ENCODE peak calls at places on chromosomes 11 and 22, in six cellular contexts. One of them, this sample, is unnamed.

GRCh38 chr11:91136631-91137030 is 913.8 kb upstream of the CHORDC1 start:
- DNase-seq in HT1080: peak; percentile 66
- DNase-seq in heart left ventricle: no peak
- DNase-seq in ovary: no peak
- DNase-seq in psoas muscle: no peak
- DNase-seq in upper lobe of left lung: no peak
- DNase-seq in this sample: no peak

GRCh38 chr11:17649696-17650600 is 69.4 kb upstream of the MYOD1 start:
- DNase-seq in HT1080: peak; percentile 72
- DNase-seq in heart left ventricle: no peak
- DNase-seq in ovary: no peak
- DNase-seq in psoas muscle: no peak
- DNase-seq in upper lobe of left lung: no peak
- DNase-seq in this sample: no peak

GRCh38 chr11:118311518-118311917 is 7.0 kb downstream of the CD3E start:
- DNase-seq in HT1080: no peak
- DNase-seq in heart left ventricle: no peak
- DNase-seq in ovary: no peak
- DNase-seq in psoas muscle: no peak
- DNase-seq in upper lobe of left lung: no peak
- DNase-seq in this sample: no peak

GRCh38 chr22:39277135-39277607 is 32.4 kb upstream of the PDGFB start:
- DNase-seq in HT1080: peak; percentile 17
- DNase-seq in heart left ventricle: no peak
- DNase-seq in ovary: no peak
- DNase-seq in psoas muscle: no peak
- DNase-seq in upper lobe of left lung: peak; percentile 52
- DNase-seq in this sample: no peak

GRCh38 chr11:63821411-63821810 is 8.2 kb downstream of the SPINDOC start:
- DNase-seq in HT1080: no peak
- DNase-seq in heart left ventricle: no peak
- DNase-seq in ovary: no peak
- DNase-seq in psoas muscle: no peak
- DNase-seq in upper lobe of left lung: no peak
- DNase-seq in this sample: no peak

GRCh38 chr11:48109046-48109666 is 107.5 kb upstream of the OR4B1 start:
- DNase-seq in HT1080: peak; percentile 69
- DNase-seq in heart left ventricle: no peak
- DNase-seq in ovary: no peak
- DNase-seq in psoas muscle: no peak
- DNase-seq in upper lobe of left lung: no peak
- DNase-seq in this sample: no peak

GRCh38 chr11:122717264-122717867 is 61.8 kb downstream of the UBASH3B start:
- DNase-seq in HT1080: no peak
- DNase-seq in heart left ventricle: no peak
- DNase-seq in ovary: no peak
- DNase-seq in psoas muscle: no peak
- DNase-seq in upper lobe of left lung: peak; percentile 57
- DNase-seq in this sample: no peak

GRCh38 chr11:20026629-20027545 is 133.4 kb downstream of the DBX1 start:
- DNase-seq in HT1080: no peak
- DNase-seq in heart left ventricle: no peak
- DNase-seq in ovary: peak; percentile 54
- DNase-seq in psoas muscle: no peak
- DNase-seq in upper lobe of left lung: no peak
- DNase-seq in this sample: peak; percentile 68

GRCh38 chr22:31162015-31162765 is 2.2 kb downstream of the RNF185 start:
- DNase-seq in HT1080: no peak
- DNase-seq in heart left ventricle: no peak
- DNase-seq in ovary: no peak
- DNase-seq in psoas muscle: no peak
- DNase-seq in upper lobe of left lung: no peak
- DNase-seq in this sample: no peak

GRCh38 chr11:124928942-124929663 is 6.7 kb downstream of the HEPACAM start:
- DNase-seq in HT1080: no peak
- DNase-seq in heart left ventricle: no peak
- DNase-seq in ovary: no peak
- DNase-seq in psoas muscle: no peak
- DNase-seq in upper lobe of left lung: no peak
- DNase-seq in this sample: no peak

GRCh38 chr22:29503811-29504372 is 23.9 kb downstream of the NEFH start:
- DNase-seq in HT1080: peak; percentile 47
- DNase-seq in heart left ventricle: peak; percentile 54
- DNase-seq in ovary: peak; percentile 62
- DNase-seq in psoas muscle: peak; percentile 48
- DNase-seq in upper lobe of left lung: peak; percentile 23
- DNase-seq in this sample: no peak

GRCh38 chr11:488992-489391 is 18.1 kb downstream of the RNH1 start:
- DNase-seq in HT1080: no peak
- DNase-seq in heart left ventricle: no peak
- DNase-seq in ovary: no peak
- DNase-seq in psoas muscle: no peak
- DNase-seq in upper lobe of left lung: no peak
- DNase-seq in this sample: no peak

GRCh38 chr11:120239713-120240640 is at the start of gene POU2F3:
- DNase-seq in HT1080: no peak
- DNase-seq in heart left ventricle: no peak
- DNase-seq in ovary: no peak
- DNase-seq in psoas muscle: no peak
- DNase-seq in upper lobe of left lung: peak; percentile 45
- DNase-seq in this sample: no peak

GRCh38 chr22:29080061-29080975 is 7.5 kb downstream of the KREMEN1 start:
- DNase-seq in HT1080: no peak
- DNase-seq in heart left ventricle: no peak
- DNase-seq in ovary: no peak
- DNase-seq in psoas muscle: peak; percentile 43
- DNase-seq in upper lobe of left lung: no peak
- DNase-seq in this sample: no peak

GRCh38 chr11:134333951-134334350 is 2.2 kb downstream of the GLB1L2 start:
- DNase-seq in HT1080: no peak
- DNase-seq in heart left ventricle: no peak
- DNase-seq in ovary: no peak
- DNase-seq in psoas muscle: no peak
- DNase-seq in upper lobe of left lung: no peak
- DNase-seq in this sample: no peak

GRCh38 chr22:29765905-29766631 is 739 bp downstream of the ZMAT5 start:
- DNase-seq in HT1080: no peak
- DNase-seq in heart left ventricle: no peak
- DNase-seq in ovary: no peak
- DNase-seq in psoas muscle: no peak
- DNase-seq in upper lobe of left lung: no peak
- DNase-seq in this sample: no peak

GRCh38 chr11:34204396-34205279 is 99.2 kb downstream of the NAT10 start:
- DNase-seq in HT1080: peak; percentile 99
- DNase-seq in heart left ventricle: no peak
- DNase-seq in ovary: no peak
- DNase-seq in psoas muscle: no peak
- DNase-seq in upper lobe of left lung: no peak
- DNase-seq in this sample: no peak

GRCh38 chr22:47034905-47035419 is 272.5 kb downstream of the TBC1D22A start:
- DNase-seq in HT1080: no peak
- DNase-seq in heart left ventricle: no peak
- DNase-seq in ovary: no peak
- DNase-seq in psoas muscle: no peak
- DNase-seq in upper lobe of left lung: no peak
- DNase-seq in this sample: no peak

GRCh38 chr11:21465203-21465602 is 727.7 kb upstream of the ANO5 start:
- DNase-seq in HT1080: no peak
- DNase-seq in heart left ventricle: no peak
- DNase-seq in ovary: no peak
- DNase-seq in psoas muscle: no peak
- DNase-seq in upper lobe of left lung: no peak
- DNase-seq in this sample: no peak

GRCh38 chr11:73072935-73073481 is 69.1 kb downstream of the FCHSD2 start:
- DNase-seq in HT1080: peak; percentile 3
- DNase-seq in heart left ventricle: no peak
- DNase-seq in ovary: no peak
- DNase-seq in psoas muscle: no peak
- DNase-seq in upper lobe of left lung: peak; percentile 30
- DNase-seq in this sample: no peak

This sample was measured in NCI-H510A.